ENCODE peak calls at places on chromosome 4, in five cellular contexts. E, F, B, U and H are unnamed samples.

GRCh38 chr4:125319311-125319710 is 4.6 kb downstream of the FAT4 start:
- DNase-seq in E (no peak), U (no peak), F (no peak), B (no peak), H (no peak)

GRCh38 chr4:152734699-152735050 is 44.9 kb downstream of the TIGD4 start:
- DNase-seq in B (no peak), F (no peak), E (no peak), U (no peak), H (no peak)

GRCh38 chr4:156968479-156968984 is 3.1 kb downstream of the PDGFC start:
- DNase-seq in U (peak; percentile 67), B (no peak), F (peak; percentile 58), E (peak; percentile 57), H (peak; percentile 75)

GRCh38 chr4:37644962-37645361 is 41.2 kb downstream of the RELL1 start:
- DNase-seq in E (no peak), U (peak; percentile 59), F (no peak), B (peak; percentile 38), H (no peak)

GRCh38 chr4:112099701-112100289 is 45.5 kb upstream of the FAM241A start:
- DNase-seq in B (peak; percentile 42), U (peak; percentile 47), E (no peak), F (no peak), H (no peak)

GRCh38 chr4:113878718-113879117 is 100.7 kb downstream of the ARSJ start:
- DNase-seq in U (peak; percentile 54), F (no peak), B (peak; percentile 16), E (peak; percentile 86), H (peak; percentile 75)

GRCh38 chr4:145755802-145756201 is 75.9 kb downstream of the C4orf51 start:
- DNase-seq in F (no peak), B (no peak), U (no peak), E (no peak), H (no peak)

GRCh38 chr4:78121338-78121904 is 64.3 kb downstream of the FRAS1 start:
- DNase-seq in E (no peak), F (no peak), B (no peak), U (no peak), H (no peak)

GRCh38 chr4:118849867-118850812 is 14.2 kb upstream of the SEC24D start:
- DNase-seq in E (peak; percentile 66), B (no peak), U (no peak), F (no peak), H (peak; percentile 32)

GRCh38 chr4:186936496-186937375 is 213.1 kb upstream of the FAT1 start:
- DNase-seq in U (peak; percentile 87), B (no peak), E (no peak), F (no peak), H (peak; percentile 69)

GRCh38 chr4:153465583-153465921 is 608 bp upstream of the TMEM131L start:
- DNase-seq in E (no peak), B (no peak), U (peak; percentile 61), F (no peak), H (no peak)

GRCh38 chr4:24328711-24329110 is 255.6 kb downstream of the DHX15 start:
- DNase-seq in E (no peak), F (no peak), B (no peak), U (no peak), H (no peak)

GRCh38 chr4:139872274-139872673 is 206.7 kb downstream of the MGST2 start:
- DNase-seq in F (no peak), E (no peak), U (peak; percentile 62), B (peak; percentile 80), H (peak; percentile 91)

GRCh38 chr4:6732441-6733357 is 16.7 kb downstream of the BLOC1S4 start:
- DNase-seq in U (peak; percentile 89), F (no peak), E (no peak), B (peak; percentile 86), H (peak; percentile 57)

GRCh38 chr4:38683265-38683664 is 19.3 kb downstream of the KLF3 start:
- DNase-seq in B (no peak), U (no peak), F (no peak), E (no peak), H (no peak)

GRCh38 chr4:185717018-185717726 is 94.8 kb downstream of the SORBS2 start:
- DNase-seq in U (no peak), B (no peak), F (no peak), E (no peak), H (no peak)

GRCh38 chr4:30860983-30861382 is 140.8 kb downstream of the PCDH7 start:
- DNase-seq in B (no peak), E (no peak), U (no peak), F (no peak), H (peak; percentile 74)

GRCh38 chr4:25158817-25159216 is 1.4 kb downstream of the SEPSECS start:
- DNase-seq in U (no peak), F (no peak), B (no peak), E (no peak), H (no peak)

GRCh38 chr4:102713096-102713495 is 47.7 kb downstream of the MANBA start:
- DNase-seq in U (peak; percentile 31), F (no peak), E (no peak), B (no peak), H (peak; percentile 39)

GRCh38 chr4:2332976-2333319 is 71.0 kb upstream of the MXD4 start:
- DNase-seq in E (no peak), B (no peak), F (no peak), U (no peak), H (no peak)

GRCh38 chr4:2335729-2336101 is 73.8 kb upstream of the MXD4 start:
- DNase-seq in U (no peak), E (no peak), B (no peak), F (no peak), H (no peak)

GRCh38 chr4:2334826-2335728 is 73.2 kb upstream of the MXD4 start:
- DNase-seq in B (no peak), U (no peak), E (no peak), F (no peak), H (no peak)

GRCh38 chr4:2333356-2333841 is 71.5 kb upstream of the MXD4 start:
- DNase-seq in E (no peak), U (no peak), F (no peak), B (no peak), H (no peak)

DNA sequence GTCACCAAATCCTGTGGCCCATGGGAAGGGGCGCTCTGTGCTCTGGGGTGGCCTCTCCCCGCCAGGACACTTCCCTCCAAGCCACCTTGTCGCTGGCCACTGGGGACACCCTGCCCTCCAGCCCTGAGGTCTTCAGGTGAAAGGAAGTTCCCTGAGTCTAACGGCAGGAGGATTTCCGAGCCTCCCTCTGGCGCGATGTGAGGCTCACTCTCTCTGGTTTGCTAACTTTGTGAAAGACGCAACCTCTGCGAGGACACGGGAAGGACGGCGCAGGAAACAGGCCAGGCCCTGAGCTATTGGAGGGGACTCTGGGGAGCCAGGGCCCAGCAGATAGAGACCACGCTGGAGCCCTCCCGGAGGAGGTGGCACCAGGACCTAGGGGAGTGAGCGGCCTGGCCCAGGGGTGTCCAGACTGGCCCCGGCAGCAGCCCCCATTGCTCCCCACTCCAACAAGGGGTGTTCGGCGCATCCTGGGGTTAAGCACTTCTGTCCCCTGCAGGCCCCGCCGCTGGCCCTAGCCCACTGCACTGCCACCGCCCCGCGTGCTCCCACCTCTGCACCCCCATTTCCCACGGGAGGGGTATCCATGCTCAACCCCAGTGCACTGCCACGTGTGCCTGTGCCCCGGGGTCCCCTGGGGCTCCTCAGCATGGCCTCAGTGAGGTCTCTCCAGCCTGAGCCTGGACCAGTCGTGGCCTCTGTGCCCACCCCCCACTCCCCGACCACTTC is 72.2 kb upstream of the MXD4 start:
- DNase-seq in F (no peak), U (no peak), B (no peak), E (peak; percentile 26), H (no peak)
- H3K27ac ChIP-seq in F (no peak overlapping the region), U (no peak overlapping the region), B (no peak overlapping the region), E (no peak overlapping the region), H (no peak overlapping the region)

DNA sequence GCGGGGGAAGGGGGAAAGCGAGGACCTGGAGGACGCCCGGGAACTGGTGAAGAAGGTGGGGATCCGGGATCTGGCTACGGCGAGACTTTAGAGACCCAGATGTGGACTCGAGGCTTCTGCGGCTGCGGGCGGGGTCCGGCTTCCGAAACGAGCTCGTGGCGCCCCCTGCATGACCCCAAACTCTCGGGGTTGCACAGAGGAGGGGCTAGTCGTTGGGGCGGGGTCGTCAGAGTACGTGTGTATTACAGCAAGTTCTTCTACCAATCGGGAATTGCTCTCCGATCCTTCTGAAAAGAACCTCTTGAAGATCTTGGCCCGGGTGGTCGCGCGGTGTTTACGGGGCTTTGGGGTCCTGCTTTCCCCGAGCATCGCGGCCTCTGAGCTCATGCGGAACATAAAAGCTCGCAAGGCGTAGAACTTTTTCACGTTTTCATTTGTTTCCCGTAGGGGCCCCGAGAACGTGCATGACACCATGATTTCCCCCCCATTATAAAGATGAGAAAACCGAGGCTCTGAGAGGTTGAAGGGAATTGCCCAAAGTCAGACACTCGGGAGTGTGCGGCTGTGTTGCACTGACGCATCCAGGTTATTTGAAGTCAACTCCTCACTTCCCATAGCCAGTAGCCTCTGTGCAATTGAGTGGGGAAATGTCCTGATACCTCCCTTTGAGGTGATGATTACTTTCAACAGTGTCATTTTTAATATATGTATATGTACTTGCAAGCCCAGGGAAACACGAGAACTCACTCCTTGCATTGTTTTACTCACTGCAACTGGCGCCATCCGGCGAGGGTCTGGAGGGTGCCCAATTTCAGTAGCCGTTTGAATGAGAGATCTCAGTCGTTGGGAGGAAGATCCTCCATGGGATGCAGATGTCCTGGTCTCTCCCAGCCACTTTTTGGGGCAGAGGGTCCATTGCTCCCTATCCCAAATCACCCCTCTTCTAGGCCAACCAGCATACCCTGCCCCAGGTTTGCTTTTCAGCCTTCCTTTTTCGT is at the start of gene BEND4:
- DNase-seq in F (no peak), E (peak; percentile 37), U (peak; percentile 6), B (no peak), H (no peak)
- H3K27ac ChIP-seq in F (no peak within 1 kb of the TSS), E (no peak within 1 kb of the TSS), U (no peak within 1 kb of the TSS), B (no peak within 1 kb of the TSS), H (no peak within 1 kb of the TSS)

GRCh38 chr4:41135761-41136160 is 78.6 kb downstream of the APBB2 start:
- DNase-seq in B (no peak), U (no peak), F (no peak), E (no peak), H (no peak)
- H3K27ac ChIP-seq in B (no peak overlapping the region), U (no peak overlapping the region), F (no peak overlapping the region), E (no peak overlapping the region), H (peak overlapping the region; percentile 57)

GRCh38 chr4:188399834-188400233 is 260.6 kb downstream of the TRIML1 start:
- DNase-seq in U (no peak), E (peak; percentile 76), F (no peak), B (no peak), H (peak; percentile 77)
- H3K27ac ChIP-seq in U (no peak overlapping the region), E (peak overlapping the region; percentile 86), F (peak overlapping the region; percentile 61), B (no peak overlapping the region), H (no peak overlapping the region)

GRCh38 chr4:21802406-21802805 is 146.2 kb downstream of the KCNIP4 start:
- DNase-seq in E (no peak), U (peak; percentile 10), B (no peak), F (no peak), H (peak; percentile 50)

GRCh38 chr4:21806991-21807390 is 141.6 kb downstream of the KCNIP4 start:
- DNase-seq in U (no peak), B (no peak), F (no peak), E (no peak), H (no peak)

DNA sequence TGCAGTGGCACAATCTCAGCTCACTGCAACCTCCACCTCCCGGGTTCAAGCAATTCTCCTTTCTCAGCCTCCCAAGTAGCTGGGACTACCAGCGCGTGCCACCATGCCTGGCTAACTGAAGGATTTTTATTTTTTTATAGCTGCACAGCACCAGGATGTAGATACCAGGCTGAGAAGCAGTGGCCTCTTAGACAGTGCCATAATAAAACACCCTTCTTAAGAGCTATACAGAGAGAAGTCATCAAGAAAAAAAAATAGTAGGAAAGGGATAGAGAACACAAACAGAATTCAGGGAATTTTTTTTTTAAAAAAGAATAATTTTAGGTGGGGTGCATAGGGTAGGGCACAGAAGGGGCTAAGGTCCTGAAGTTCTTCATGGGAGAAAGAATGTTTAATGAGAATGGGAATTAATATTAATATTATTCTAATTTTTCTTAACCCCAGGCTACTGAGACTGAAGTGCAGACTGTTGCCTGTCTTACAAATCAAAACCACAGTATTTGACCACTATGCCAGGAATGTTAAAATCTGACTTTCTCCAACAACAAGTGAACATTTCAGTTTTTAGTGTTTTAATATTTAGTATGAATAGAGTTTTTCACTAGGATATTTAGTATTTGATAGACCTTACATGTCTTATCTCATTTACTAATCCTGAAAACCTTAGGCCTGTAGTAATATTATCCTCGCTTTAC is 146.8 kb downstream of the KCNIP4 start:
- DNase-seq in F (no peak), U (no peak), E (no peak), B (no peak), H (no peak)
- H3K27ac ChIP-seq in F (no peak overlapping the region), U (no peak overlapping the region), E (no peak overlapping the region), B (no peak overlapping the region), H (no peak overlapping the region)